ENCODE peak calls at places on chromosomes 7 and 10, in eight cellular contexts. M is neural progenitor cell; W is effector CD4-positive, alpha-beta T cell; H is mucosa of gallbladder; D is stimulated activated CD4-positive, alpha-beta T cell treated with anti-CD3 and anti-CD28 coated beads, TNF-alpha, amount 100 ng/mL, for 24 hours; U is ureter; Z is fibroblast of the aortic adventitia; O is hippocampal formation. J is an unnamed sample.

GRCh38 chr10:122450336-122450990 is 4.0 kb upstream of the ARMS2 start:
- DNase-seq in M (no peak), W (no peak), H (no peak), D (no peak), U (no peak), Z (no peak), O (no peak), J (no peak)

GRCh38 chr7:36348256-36348655 is 41.4 kb upstream of the ANLN start:
- DNase-seq in M (no peak), W (no peak), H (no peak), D (no peak), U (no peak), Z (peak; percentile 38), O (no peak), J (no peak)

GRCh38 chr10:69639291-69640195 is 9.5 kb downstream of the FAM241B start:
- DNase-seq in M (peak; percentile 79), W (peak; percentile 69), H (peak; percentile 63), D (peak; percentile 45), U (peak; percentile 62), Z (peak; percentile 79), O (peak; percentile 23), J (peak; percentile 24)

GRCh38 chr7:39507866-39508551 is 58.2 kb upstream of the YAE1 start:
- DNase-seq in M (no peak), W (no peak), H (no peak), D (no peak), U (no peak), Z (peak; percentile 44), O (no peak), J (no peak)

GRCh38 chr10:76916536-76916935 is 721.1 kb downstream of the KCNMA1 start:
- DNase-seq in M (no peak), W (no peak), H (no peak), D (no peak), U (no peak), Z (no peak), O (no peak), J (no peak)

GRCh38 chr7:50718311-50718710 is 64.4 kb downstream of the GRB10 start:
- DNase-seq in M (no peak), W (no peak), H (no peak), D (no peak), U (peak; percentile 38), Z (no peak), O (no peak), J (no peak)

GRCh38 chr7:139121-139520 is 53.2 kb upstream of the FAM20C start:
- DNase-seq in M (peak; percentile 23), W (no peak), H (peak; percentile 5), D (no peak), U (no peak), Z (no peak), O (no peak), J (no peak)

GRCh38 chr10:62623223-62623622 is 181.3 kb upstream of the ADO start:
- DNase-seq in M (no peak), W (no peak), H (no peak), D (no peak), U (no peak), Z (no peak), O (no peak), J (no peak)

GRCh38 chr7:140707132-140707531 is 10.6 kb downstream of the NDUFB2 start:
- DNase-seq in M (no peak), W (no peak), H (no peak), D (no peak), U (no peak), Z (no peak), O (no peak), J (no peak)

J was measured in caudate nucleus.